ENCODE peak calls at places on chromosomes 16 and 17, in ten cellular contexts. Y is amniotic stem cell; L is GM13976; S is GM23338; G is activated gamma-delta T cell treated with anti-CD3 and anti-CD28 coated beads, Interleukin-2, amount 50 U/mL, for 16 hours; I is left ventricle myocardium superior; T is RPMI8226; R is HTR-8/SVneo; D is epithelial cell of prostate; X is thoracic aorta. K is an unnamed sample.
A peak's percentile ranks its signal among the peaks of the same experiment; 100 is the strongest.

GRCh38 chr16:5206331-5206990 is 108.9 kb upstream of the EEF2KMT start:
- DNase-seq in Y (no peak), L (no peak), S (no peak), G (no peak), I (no peak), T (no peak), R (no peak), D (no peak), X (no peak), K (no peak)

GRCh38 chr16:50268352-50268751 is 2.0 kb downstream of the ADCY7 start:
- DNase-seq in Y (no peak), L (no peak), S (no peak), G (no peak), I (no peak), T (peak; percentile 42), R (no peak), D (no peak), X (no peak), K (no peak)

GRCh38 chr16:47019563-47019962 is 46.1 kb upstream of the DNAJA2 start:
- DNase-seq in Y (no peak), L (no peak), S (no peak), G (no peak), I (no peak), T (no peak), R (no peak), D (no peak), X (no peak), K (no peak)

GRCh38 chr16:78430281-78430680 is 330.8 kb downstream of the WWOX start:
- DNase-seq in Y (no peak), L (no peak), S (no peak), G (no peak), I (no peak), T (no peak), R (no peak), D (no peak), X (no peak), K (no peak)

GRCh38 chr16:66824006-66824405 is 6.8 kb downstream of the NAE1 start:
- DNase-seq in Y (no peak), L (no peak), S (no peak), G (no peak), I (no peak), T (no peak), R (no peak), D (no peak), X (no peak), K (no peak)

GRCh38 chr17:53191878-53192277 is 630.8 kb upstream of the KIF2B start:
- DNase-seq in Y (no peak), L (no peak), S (peak; percentile 6), G (no peak), I (no peak), T (peak; percentile 3), R (no peak), D (no peak), X (no peak), K (no peak)

GRCh38 chr17:80599546-80600305 is 55.1 kb downstream of the RPTOR start:
- DNase-seq in Y (no peak), L (no peak), S (no peak), G (no peak), I (no peak), T (no peak), R (no peak), D (no peak), X (no peak), K (no peak)

GRCh38 chr17:34726536-34727384 is 147.4 kb downstream of the TMEM132E start:
- DNase-seq in Y (no peak), L (no peak), S (no peak), G (no peak), I (no peak), T (no peak), R (no peak), D (no peak), X (no peak), K (no peak)

GRCh38 chr17:66650490-66650877 is 184.4 kb upstream of the CACNG5 start:
- DNase-seq in Y (no peak), L (no peak), S (no peak), G (no peak), I (no peak), T (no peak), R (no peak), D (no peak), X (no peak), K (no peak)

GRCh38 chr16:85395913-85396878 is 216.9 kb upstream of the GSE1 start:
- DNase-seq in Y (no peak), L (no peak), S (no peak), G (no peak), I (peak; percentile 52), T (no peak), R (no peak), D (peak; percentile 44), X (no peak), K (peak; percentile 37)

GRCh38 chr16:90011908-90012501 is 7.3 kb downstream of the DBNDD1 start:
- DNase-seq in Y (no peak), L (no peak), S (no peak), G (no peak), I (no peak), T (no peak), R (no peak), D (no peak), X (no peak), K (no peak)

GRCh38 chr16:49213594-49213993 is 68.0 kb downstream of the CBLN1 start:
- DNase-seq in Y (no peak), L (no peak), S (peak; percentile 54), G (no peak), I (no peak), T (no peak), R (no peak), D (no peak), X (no peak), K (no peak)

GRCh38 chr17:82870091-82870491 is 30.3 kb upstream of the ZNF750 start:
- DNase-seq in Y (no peak), L (no peak), S (no peak), G (no peak), I (peak; percentile 20), T (no peak), R (no peak), D (no peak), X (no peak), K (no peak)

GRCh38 chr17:16269658-16270057 is 52.6 kb downstream of the PIGL start:
- DNase-seq in Y (no peak), L (no peak), S (no peak), G (no peak), I (no peak), T (no peak), R (peak; percentile 66), D (no peak), X (no peak), K (no peak)

GRCh38 chr16:6611535-6611934 is 721.1 kb upstream of the RBFOX1 start:
- DNase-seq in Y (no peak), L (no peak), S (peak; percentile 53), G (no peak), I (no peak), T (peak; percentile 54), R (no peak), D (no peak), X (no peak), K (no peak)

GRCh38 chr16:30149250-30149885 is 26.3 kb upstream of the MAPK3 start:
- DNase-seq in Y (no peak), L (no peak), S (no peak), G (no peak), I (no peak), T (no peak), R (no peak), D (no peak), X (no peak), K (no peak)

GRCh38 chr16:17160285-17160854 is 310.4 kb downstream of the XYLT1 start:
- DNase-seq in Y (no peak), L (no peak), S (peak; percentile 42), G (no peak), I (no peak), T (no peak), R (no peak), D (no peak), X (no peak), K (no peak)

GRCh38 chr17:2040942-2041560 is 771 bp upstream of the OVCA2 start:
- DNase-seq in Y (no peak), L (no peak), S (no peak), G (no peak), I (no peak), T (no peak), R (no peak), D (no peak), X (no peak), K (no peak)

GRCh38 chr16:89257757-89258465 is 40.4 kb downstream of the ZNF778 start:
- DNase-seq in Y (no peak), L (peak; percentile 34), S (no peak), G (no peak), I (no peak), T (no peak), R (no peak), D (no peak), X (no peak), K (no peak)

GRCh38 chr17:82388223-82388921 is 16.8 kb downstream of the UTS2R start:
- DNase-seq in Y (no peak), L (no peak), S (no peak), G (no peak), I (peak; percentile 66), T (peak; percentile 39), R (no peak), D (no peak), X (no peak), K (no peak)

GRCh38 chr16:878071-878784 is 77.7 kb upstream of the GNG13 start:
- DNase-seq in Y (no peak), L (no peak), S (peak; percentile 53), G (no peak), I (peak; percentile 18), T (peak; percentile 90), R (no peak), D (no peak), X (no peak), K (no peak)

GRCh38 chr17:72588961-72589360 is 468.1 kb downstream of the SOX9 start:
- DNase-seq in Y (no peak), L (no peak), S (no peak), G (no peak), I (no peak), T (peak; percentile 94), R (no peak), D (peak; percentile 91), X (no peak), K (no peak)

GRCh38 chr16:83847371-83848225 is 39.8 kb downstream of the HSBP1 start:
- DNase-seq in Y (no peak), L (no peak), S (no peak), G (no peak), I (no peak), T (no peak), R (no peak), D (no peak), X (no peak), K (no peak)

GRCh38 chr17:19010729-19011505 is 6.4 kb upstream of the FAM83G start:
- DNase-seq in Y (no peak), L (no peak), S (no peak), G (no peak), I (no peak), T (no peak), R (no peak), D (no peak), X (no peak), K (peak; percentile 12)

GRCh38 chr16:58451945-58452401 is 48.0 kb upstream of the NDRG4 start:
- DNase-seq in Y (no peak), L (no peak), S (no peak), G (no peak), I (no peak), T (no peak), R (peak; percentile 72), D (peak; percentile 76), X (no peak), K (no peak)

GRCh38 chr16:57591086-57591869 is 37.2 kb upstream of the ADGRG1 start:
- DNase-seq in Y (peak; percentile 39), L (peak; percentile 75), S (peak; percentile 87), G (peak; percentile 51), I (peak; percentile 74), T (peak; percentile 81), R (peak; percentile 81), D (peak; percentile 74), X (no peak), K (peak; percentile 75)

GRCh38 chr17:1003972-1004768 is 7.2 kb downstream of the TIMM22 start:
- DNase-seq in Y (no peak), L (peak; percentile 34), S (no peak), G (no peak), I (peak; percentile 31), T (no peak), R (no peak), D (no peak), X (no peak), K (no peak)

GRCh38 chr16:81181013-81181720 is 57.3 kb upstream of the BCO1 start:
- DNase-seq in Y (peak; percentile 92), L (no peak), S (peak; percentile 98), G (no peak), I (peak; percentile 83), T (no peak), R (peak; percentile 91), D (peak; percentile 74), X (peak; percentile 78), K (peak; percentile 88)

K was measured in left cardiac atrium.